ENCODE peak calls at places on chromosomes 16 and 17, in five cellular contexts. V is M059J, L is kidney tubule cell, X is Daoy, J is hepatic stellate cell. G is an unnamed sample.
A peak's percentile ranks its signal among the peaks of the same experiment; 100 is the strongest.

GRCh38 chr17:82684207-82684903 is 14.1 kb downstream of the RAB40B start:
- DNase-seq in X (no peak), L (peak; percentile 93), J (no peak), V (peak; percentile 21), G (peak; percentile 57)

GRCh38 chr16:10552998-10553491 is 27.4 kb downstream of the EMP2 start:
- DNase-seq in V (no peak), X (peak; percentile 47), L (no peak), J (no peak), G (no peak)

GRCh38 chr17:72726936-72727335 is 365.6 kb downstream of the SLC39A11 start:
- DNase-seq in J (no peak), X (peak; percentile 43), L (peak; percentile 61), V (peak; percentile 69), G (peak; percentile 29)

GRCh38 chr17:1056761-1057160 is 59.8 kb downstream of the TIMM22 start:
- DNase-seq in V (no peak), J (no peak), L (no peak), X (no peak), G (no peak)

GRCh38 chr17:20051624-20052023 is 42.5 kb downstream of the SPECC1 start:
- DNase-seq in V (no peak), J (no peak), X (no peak), L (no peak), G (no peak)

GRCh38 chr17:72136692-72137550 is 16.1 kb downstream of the SOX9 start:
- DNase-seq in V (peak; percentile 83), X (peak; percentile 66), J (peak; percentile 8), L (peak; percentile 82), G (peak; percentile 57)

GRCh38 chr17:41977991-41978390 is 11.4 kb downstream of the CNP start:
- DNase-seq in J (no peak), X (no peak), V (no peak), L (no peak), G (no peak)

GRCh38 chr17:16259926-16260325 is 42.9 kb downstream of the PIGL start:
- DNase-seq in J (no peak), V (no peak), L (no peak), X (no peak), G (no peak)

GRCh38 chr16:19384656-19385055 is 33.0 kb upstream of the TMC5 start:
- DNase-seq in X (no peak), J (no peak), V (peak; percentile 34), L (peak; percentile 87), G (no peak)

GRCh38 chr16:1464196-1464893 is 10.5 kb downstream of the CLCN7 start:
- DNase-seq in J (no peak), L (no peak), X (no peak), V (no peak), G (no peak)

GRCh38 chr17:8079291-8080207 is 8.0 kb downstream of the ALOX12B start:
- DNase-seq in X (peak; percentile 77), J (peak; percentile 88), V (peak; percentile 42), L (peak; percentile 75), G (peak; percentile 82)

GRCh38 chr16:31179153-31179746 is 689 bp upstream of the FUS start:
- DNase-seq in X (no peak), L (no peak), J (no peak), V (no peak), G (no peak)

GRCh38 chr17:77352441-77352840 is 211.7 kb downstream of the SEC14L1 start:
- DNase-seq in J (no peak), X (no peak), L (no peak), V (no peak), G (no peak)

GRCh38 chr17:29583324-29584248 is 5.9 kb downstream of the GIT1 start:
- DNase-seq in J (no peak), X (no peak), V (no peak), L (no peak), G (no peak)

GRCh38 chr16:85483424-85483823 is 129.7 kb upstream of the GSE1 start:
- DNase-seq in V (no peak), X (no peak), J (no peak), L (no peak), G (no peak)

GRCh38 chr16:56222482-56222997 is 31.3 kb downstream of the GNAO1 start:
- DNase-seq in J (no peak), V (no peak), L (no peak), X (no peak), G (no peak)

GRCh38 chr17:38554430-38555350 is 51.1 kb downstream of the SRCIN1 start:
- DNase-seq in L (peak; percentile 74), J (no peak), V (peak; percentile 53), X (peak; percentile 38), G (peak; percentile 36)

GRCh38 chr16:19879241-19879792 is 5.3 kb downstream of the GPRC5B start:
- DNase-seq in X (no peak), L (peak; percentile 66), V (peak; percentile 59), J (no peak), G (peak; percentile 85)

GRCh38 chr16:88306411-88306810 is 76.3 kb upstream of the ZNF469 start:
- DNase-seq in V (no peak), L (no peak), J (peak; percentile 34), X (no peak), G (no peak)

GRCh38 chr17:76683921-76684745 is 26.6 kb downstream of the MXRA7 start:
- DNase-seq in J (no peak), V (no peak), L (no peak), X (no peak), G (no peak)

GRCh38 chr17:29571883-29572681 is 3.6 kb downstream of the TP53I13 start:
- DNase-seq in L (no peak), V (no peak), X (no peak), J (no peak), G (no peak)

GRCh38 chr16:62665269-62665668 is 629.0 kb upstream of the CDH8 start:
- DNase-seq in J (no peak), X (no peak), L (no peak), V (no peak), G (peak; percentile 29)

GRCh38 chr16:57042157-57043111 is 49.9 kb upstream of the CPNE2 start:
- DNase-seq in L (peak; percentile 83), X (peak; percentile 6), V (no peak), J (no peak), G (peak; percentile 48)

G was measured in astrocyte of the hippocampus.